ENCODE peak calls at places on chromosomes 11 and 22, in four cellular contexts. Z is mammary epithelial cell, O is mesenchymal stem cell, K is ovary. C is an unnamed sample. For H3K4me1 and H3K27me3, the result is how much of the 10 kb centered on the place peaks cover.

GRCh38 chr11:68652683-68653156 is 31.6 kb upstream of the GAL start:
- DNase-seq in Z (no peak), O (no peak), K (no peak), C (no peak)

GRCh38 chr11:9037963-9038362 is 34.2 kb upstream of the NRIP3 start:
- DNase-seq in Z (no peak), O (peak), K (no peak), C (no peak)

GRCh38 chr11:61157743-61158142 is 3.5 kb downstream of the VPS37C start:
- DNase-seq in Z (no peak), O (no peak), K (no peak), C (no peak)

GRCh38 chr11:110513521-110514450 is 84.0 kb downstream of the FDX1 start:
- DNase-seq in Z (no peak), O (no peak), K (no peak), C (no peak)

GRCh38 chr11:113681711-113682410 is 24.2 kb downstream of the TMPRSS5 start:
- DNase-seq in Z (no peak), O (no peak), K (no peak), C (no peak)

GRCh38 chr22:28112548-28113043 is 193.5 kb upstream of the PITPNB start:
- DNase-seq in Z (no peak), O (peak), K (no peak), C (peak)

GRCh38 chr11:66864924-66865697 is 8.2 kb downstream of the LRFN4 start:
- DNase-seq in Z (no peak), O (no peak), K (no peak), C (no peak)

GRCh38 chr11:76788661-76789442 is 5.7 kb downstream of the TSKU start:
- DNase-seq in Z (peak), O (no peak), K (no peak), C (no peak)

GRCh38 chr11:94755494-94755893 is 12.7 kb upstream of the AMOTL1 start:
- DNase-seq in Z (no peak), O (no peak), K (no peak), C (no peak)

GRCh38 chr11:66704659-66705360 is 24.2 kb downstream of the SPTBN2 start:
- DNase-seq in Z (no peak), O (no peak), K (no peak), C (no peak)

GRCh38 chr22:49577168-49578060 is 250.3 kb downstream of the BRD1 start:
- DNase-seq in Z (no peak), O (no peak), K (no peak), C (no peak)

GRCh38 chr11:66950113-66950535 is 8.1 kb downstream of the PC start:
- DNase-seq in Z (peak), O (peak), K (no peak), C (no peak)

GRCh38 chr11:123560001-123560400 is 94.4 kb downstream of the SCN3B start:
- DNase-seq in Z (no peak), O (peak), K (peak), C (peak)

GRCh38 chr11:92886243-92886905 is 83.1 kb upstream of the MTNR1B start:
- DNase-seq in Z (peak), O (peak), K (no peak), C (no peak)

GRCh38 chr22:23384899-23385298 is 195.2 kb downstream of the IGLL1 start:
- DNase-seq in Z (no peak), O (no peak), K (no peak), C (no peak)

GRCh38 chr11:13429836-13430235 is 33.2 kb downstream of the BTBD10 start:
- DNase-seq in Z (no peak), O (no peak), K (no peak), C (no peak)

GRCh38 chr22:49514656-49515055 is 313.0 kb downstream of the BRD1 start:
- DNase-seq in Z (no peak), O (no peak), K (no peak), C (no peak)

GRCh38 chr22:17303840-17304779 is 65.2 kb upstream of the CECR2 start:
- DNase-seq in Z (no peak), O (no peak), K (no peak), C (no peak)

GRCh38 chr11:63745304-63746170 is 23.0 kb downstream of the ZFTA start:
- DNase-seq in Z (no peak), O (peak), K (no peak), C (no peak)

GRCh38 chr22:46737105-46737975 is 712 bp downstream of the CERK start:
- DNase-seq in Z (no peak), O (peak), K (peak), C (no peak)

GRCh38 chr11:15327786-15328231 is 213.1 kb downstream of the INSC start:
- DNase-seq in Z (peak), O (peak), K (peak), C (peak)

GRCh38 chr22:17946691-17947367 is 77.5 kb downstream of the MICAL3 start:
- DNase-seq in Z (peak), O (no peak), K (no peak), C (peak)

GRCh38 chr11:34790620-34791019 is 125.6 kb downstream of the APIP start:
- DNase-seq in Z (peak), O (no peak), K (no peak), C (no peak)

GRCh38 chr11:85776951-85777602 is 33.9 kb downstream of the SYTL2 start:
- DNase-seq in Z (peak), O (no peak), K (no peak), C (no peak)

GRCh38 chr11:16775604-16776283 is 37.3 kb downstream of the C11orf58 start:
- DNase-seq in Z (peak), O (no peak), K (no peak), C (no peak)

GRCh38 chr11:110524227-110524626 is 94.5 kb downstream of the FDX1 start:
- DNase-seq in Z (peak), O (peak), K (no peak), C (no peak)

GRCh38 chr11:100672483-100673038 is 14.5 kb upstream of the ARHGAP42 start:
- DNase-seq in Z (no peak), O (no peak), K (no peak), C (no peak)

GRCh38 chr11:95267814-95268213 is 36.8 kb upstream of the SESN3 start:
- DNase-seq in Z (no peak), O (no peak), K (no peak), C (no peak)

GRCh38 chr11:116217006-116217405 is 555.8 kb downstream of the BUD13 start:
- DNase-seq in Z (peak), O (peak), K (no peak), C (peak)

GRCh38 chr11:17985517-17985916 is 27.3 kb downstream of the SERGEF start:
- DNase-seq in Z (peak), O (no peak), K (no peak), C (no peak)

GRCh38 chr11:11016123-11016522 is 158.3 kb upstream of the ZBED5 start:
- DNase-seq in Z (peak), O (peak), K (no peak), C (no peak)

GRCh38 chr11:64858467-64859401 is 14.3 kb upstream of the CDC42BPG start:
- DNase-seq in Z (no peak), O (no peak), K (no peak), C (peak)

GRCh38 chr11:64859542-64860414 is 15.3 kb upstream of the CDC42BPG start:
- DNase-seq in Z (no peak), O (no peak), K (no peak), C (no peak)

GRCh38 chr11:64856382-64857227 is 12.2 kb upstream of the CDC42BPG start:
- DNase-seq in Z (peak), O (peak), K (no peak), C (peak)

GRCh38 chr11:64855596-64856304 is 11.3 kb upstream of the CDC42BPG start:
- DNase-seq in Z (no peak), O (peak), K (no peak), C (no peak)

DNA sequence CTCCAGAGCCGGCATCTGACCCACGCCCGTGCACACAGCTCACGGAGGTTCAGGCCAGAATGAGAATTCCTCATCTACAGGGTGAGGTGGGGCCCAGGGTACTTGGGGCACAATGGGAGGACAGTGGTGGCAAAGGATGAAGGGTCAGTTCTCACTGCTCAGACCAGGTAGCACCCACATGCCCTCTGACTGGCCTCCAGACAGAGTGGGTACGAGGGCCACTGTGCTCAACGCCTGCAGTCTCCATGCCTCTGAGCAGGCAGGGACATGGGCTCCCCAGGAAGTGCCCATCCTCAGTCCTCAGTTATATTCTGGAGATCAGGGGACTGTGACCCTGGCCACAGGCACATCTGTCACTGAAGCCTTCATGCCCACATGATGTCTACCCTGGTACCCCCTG is 13.0 kb upstream of the CDC42BPG start:
- DNase-seq in Z (no peak), O (no peak), K (no peak), C (no peak)
- H3K4me1 ChIP-seq in Z (under half), O (half or more), K (under half), C (half or more)

DNA sequence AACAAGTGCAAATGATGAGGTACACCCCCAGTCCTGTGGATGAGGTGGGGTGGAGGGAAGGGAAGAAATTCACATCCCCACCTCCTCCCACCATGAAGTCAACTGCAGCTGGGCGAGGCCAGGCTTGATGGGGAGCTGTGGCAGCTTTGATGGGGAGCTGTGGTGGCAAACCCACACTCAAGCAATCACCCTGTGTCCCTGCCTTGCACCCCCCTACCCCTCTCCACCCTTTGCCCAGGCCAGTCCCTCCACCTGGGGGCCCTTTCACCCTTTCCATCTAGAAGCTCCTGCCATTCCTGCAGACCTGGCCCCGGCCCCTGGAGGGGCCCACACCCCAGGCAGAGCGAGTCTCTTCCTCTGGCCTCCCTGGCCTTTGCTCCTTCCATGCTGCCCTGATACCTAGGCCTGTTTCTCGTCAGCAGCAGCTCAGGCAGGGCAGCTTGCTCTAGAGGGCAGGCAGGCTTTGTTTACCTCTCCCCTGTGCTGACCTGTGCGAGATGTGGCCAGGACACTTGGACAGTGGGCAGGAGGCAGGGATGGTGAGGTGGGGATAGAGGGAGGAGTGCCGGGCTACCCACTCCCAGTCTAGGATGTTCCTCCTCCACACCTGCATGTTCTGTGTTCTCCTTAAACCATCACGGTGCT is 4.5 kb upstream of the FGF3 start:
- DNase-seq in Z (no peak), O (no peak), K (no peak), C (no peak)
- H3K27me3 ChIP-seq in Z (under half), O (half or more), K (under half), C (half or more)

GRCh38 chr22:45207981-45208664 is 32.6 kb downstream of the KIAA0930 start:
- DNase-seq in Z (peak), O (peak), K (no peak), C (no peak)

GRCh38 chr22:45210174-45210573 is 30.5 kb downstream of the KIAA0930 start:
- DNase-seq in Z (no peak), O (no peak), K (no peak), C (no peak)

GRCh38 chr22:45210577-45211431 is 29.9 kb downstream of the KIAA0930 start:
- DNase-seq in Z (no peak), O (no peak), K (no peak), C (peak)

GRCh38 chr22:45208696-45208992 is 32.0 kb downstream of the KIAA0930 start:
- DNase-seq in Z (no peak), O (no peak), K (no peak), C (no peak)

GRCh38 chr22:45208993-45209838 is 31.5 kb downstream of the KIAA0930 start:
- DNase-seq in Z (peak), O (peak), K (no peak), C (no peak)
- H3K4me1 ChIP-seq in Z (under half), O (half or more), K (under half), C (under half)

GRCh38 chr11:2449548-2450320 is 4.9 kb downstream of the KCNQ1 start:
- DNase-seq in Z (no peak), O (no peak), K (no peak), C (no peak)
- H3K27me3 ChIP-seq in Z (under half), O (half or more), K (under half), C (under half)

C was measured in heart right ventricle.